ENCODE peak calls at places on chromosomes 5 and 9, in seven cellular contexts. W is fibroblast of villous mesenchyme; T is effector memory CD4-positive, alpha-beta T cell; M is adipocyte; S is mammary epithelial cell; Z is foreskin fibroblast; G is OCI-LY7. C is an unnamed sample.

GRCh38 chr9:128078504-128079434 is 10.7 kb downstream of the SLC25A25 start:
- DNase-seq in W (peak), T (no peak), M (peak), S (peak), Z (peak), G (no peak), C (peak)

GRCh38 chr5:219492-219891 is 1.4 kb downstream of the SDHA start:
- DNase-seq in W (peak), T (no peak), M (peak), S (peak), Z (peak), G (peak), C (no peak)

GRCh38 chr5:96584712-96585111 is 77.5 kb upstream of the CAST start:
- DNase-seq in W (no peak), T (no peak), M (no peak), S (no peak), Z (no peak), G (peak), C (no peak)

GRCh38 chr5:93571111-93571977 is 9.7 kb downstream of the NR2F1-AS1 start:
- DNase-seq in W (no peak), T (no peak), M (no peak), S (no peak), Z (no peak), G (no peak), C (no peak)

GRCh38 chr5:154618696-154619095 is 136.5 kb upstream of the LARP1 start:
- DNase-seq in W (peak), T (no peak), M (no peak), S (peak), Z (peak), G (no peak), C (no peak)

GRCh38 chr5:168600409-168600808 is 21.2 kb upstream of the PANK3 start:
- DNase-seq in W (peak), T (no peak), M (peak), S (no peak), Z (peak), G (no peak), C (no peak)

GRCh38 chr9:134677743-134678142 is 36.1 kb downstream of the COL5A1 start:
- DNase-seq in W (no peak), T (no peak), M (no peak), S (no peak), Z (no peak), G (no peak), C (no peak)

GRCh38 chr5:162067651-162068411 is at the start of gene GABRG2:
- DNase-seq in W (no peak), T (no peak), M (no peak), S (no peak), Z (no peak), G (no peak), C (no peak)

GRCh38 chr5:61362796-61363364 is 30.8 kb downstream of the ZSWIM6 start:
- DNase-seq in W (peak), T (no peak), M (no peak), S (no peak), Z (peak), G (no peak), C (peak)

GRCh38 chr5:2293906-2294305 is 411.2 kb upstream of the IRX4 start:
- DNase-seq in W (no peak), T (no peak), M (no peak), S (no peak), Z (no peak), G (no peak), C (no peak)

GRCh38 chr5:172585114-172585513 is 55.9 kb upstream of the NEURL1B start:
- DNase-seq in W (no peak), T (no peak), M (no peak), S (no peak), Z (no peak), G (no peak), C (no peak)

GRCh38 chr9:127360205-127360604 is 36.8 kb upstream of the SLC2A8 start:
- DNase-seq in W (no peak), T (no peak), M (no peak), S (no peak), Z (peak), G (no peak), C (peak)

GRCh38 chr9:93958121-93958874 is 3.1 kb upstream of the BARX1 start:
- DNase-seq in W (no peak), T (no peak), M (no peak), S (no peak), Z (no peak), G (no peak), C (no peak)

GRCh38 chr9:93007529-93008058 is 50.9 kb upstream of the SUSD3 start:
- DNase-seq in W (no peak), T (no peak), M (no peak), S (no peak), Z (no peak), G (no peak), C (no peak)

GRCh38 chr9:32954642-32955041 is 46.8 kb downstream of the APTX start:
- DNase-seq in W (peak), T (no peak), M (peak), S (no peak), Z (peak), G (no peak), C (peak)

GRCh38 chr5:138641547-138642298 is 66.5 kb upstream of the HSPA9 start:
- DNase-seq in W (peak), T (peak), M (peak), S (peak), Z (peak), G (peak), C (peak)

GRCh38 chr9:69027355-69028097 is 8.0 kb upstream of the FXN start:
- DNase-seq in W (peak), T (no peak), M (peak), S (peak), Z (peak), G (peak), C (peak)

GRCh38 chr9:82934949-82935348 is 128.0 kb downstream of the RASEF start:
- DNase-seq in W (peak), T (no peak), M (peak), S (peak), Z (peak), G (no peak), C (peak)

GRCh38 chr9:86796671-86797070 is 150.6 kb downstream of the GAS1 start:
- DNase-seq in W (no peak), T (no peak), M (no peak), S (no peak), Z (no peak), G (no peak), C (no peak)

GRCh38 chr9:18325337-18326011 is 148.5 kb upstream of the ADAMTSL1 start:
- DNase-seq in W (no peak), T (no peak), M (no peak), S (peak), Z (no peak), G (no peak), C (no peak)

GRCh38 chr5:113250341-113250953 is 184.3 kb downstream of the TSSK1B start:
- DNase-seq in W (peak), T (no peak), M (peak), S (no peak), Z (peak), G (no peak), C (peak)

GRCh38 chr5:157933005-157933404 is 74.1 kb upstream of the CLINT1 start:
- DNase-seq in W (no peak), T (no peak), M (no peak), S (no peak), Z (no peak), G (no peak), C (no peak)

GRCh38 chr9:84140535-84141101 is 160.0 kb downstream of the RMI1 start:
- DNase-seq in W (peak), T (no peak), M (peak), S (no peak), Z (peak), G (no peak), C (no peak)

GRCh38 chr9:136016882-136017812 is 56.0 kb upstream of the UBAC1 start:
- DNase-seq in W (no peak), T (no peak), M (no peak), S (no peak), Z (no peak), G (no peak), C (no peak)

GRCh38 chr5:115601709-115602584 is at the start of gene TICAM2:
- DNase-seq in W (peak), T (peak), M (peak), S (peak), Z (peak), G (peak), C (peak)

GRCh38 chr5:1792842-1793266 is 6.8 kb downstream of the MRPL36 start:
- DNase-seq in W (peak), T (peak), M (peak), S (peak), Z (peak), G (peak), C (peak)

DNA sequence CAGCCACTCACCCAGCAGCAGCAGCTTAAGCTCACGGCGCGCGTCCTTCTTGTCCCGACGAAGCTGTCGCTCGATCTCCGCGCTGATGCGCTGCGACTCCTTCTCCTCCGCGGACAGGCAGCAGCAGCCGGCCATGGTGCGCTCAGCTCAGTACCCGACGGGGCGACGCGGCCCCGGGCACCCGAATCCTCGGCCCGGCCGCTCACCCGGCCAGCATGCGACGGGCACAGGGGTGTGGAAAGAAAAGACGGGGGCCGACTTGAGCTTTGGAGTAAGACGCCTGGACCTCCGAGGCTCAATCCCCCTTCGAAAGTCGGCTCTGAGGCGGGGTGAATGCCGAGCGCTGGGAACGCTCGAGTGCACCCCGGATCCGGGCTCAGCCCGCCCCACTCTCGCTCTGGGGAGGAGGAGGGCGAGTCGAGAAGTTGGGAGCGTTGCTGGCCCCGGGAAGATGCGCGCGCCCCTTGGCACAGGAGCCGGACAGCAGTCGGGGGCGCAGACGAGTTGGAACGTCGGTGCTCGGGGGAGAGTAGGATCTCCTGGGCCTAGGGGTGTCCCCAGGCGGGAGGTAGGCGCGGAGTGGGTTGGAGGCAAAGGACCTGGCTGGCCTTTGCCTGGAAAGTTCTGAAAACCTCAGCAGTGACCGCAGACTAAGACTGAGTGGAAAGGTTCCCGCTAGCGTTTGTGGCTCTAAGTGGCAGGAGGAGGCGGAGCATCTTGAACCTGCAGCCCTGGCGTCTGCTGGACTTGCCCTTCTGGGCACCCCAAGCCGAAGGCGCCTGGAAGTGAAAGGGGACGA is at the start of gene GNA14:
- DNase-seq in W (no peak), T (no peak), M (peak), S (peak), Z (peak), G (no peak), C (peak)
- H3K4me3 ChIP-seq in W (peak), T (peak), M (peak), S (peak), Z (peak), G (no peak), C (peak)

GRCh38 chr9:95018099-95018927 is 291.8 kb downstream of the AOPEP start:
- DNase-seq in W (peak), T (no peak), M (peak), S (peak), Z (peak), G (no peak), C (peak)

GRCh38 chr9:95024097-95024671 is 293.3 kb downstream of the FANCC start:
- DNase-seq in W (peak), T (no peak), M (no peak), S (no peak), Z (no peak), G (no peak), C (no peak)

GRCh38 chr9:95017661-95018060 is 291.2 kb downstream of the AOPEP start:
- DNase-seq in W (peak), T (no peak), M (no peak), S (peak), Z (no peak), G (no peak), C (no peak)

GRCh38 chr9:95023217-95024003 is 294.1 kb downstream of the FANCC start:
- DNase-seq in W (peak), T (no peak), M (peak), S (peak), Z (peak), G (no peak), C (peak)

GRCh38 chr9:95021166-95021886 is 294.8 kb downstream of the AOPEP start:
- DNase-seq in W (no peak), T (no peak), M (no peak), S (peak), Z (no peak), G (no peak), C (no peak)
- H3K4me3 ChIP-seq in W (no peak), T (no peak), M (no peak), S (no peak), Z (no peak), G (no peak), C (no peak)

GRCh38 chr9:35079426-35080341 is at the start of gene FANCG:
- DNase-seq in W (peak), T (peak), M (peak), S (peak), Z (peak), G (peak), C (peak)

DNA sequence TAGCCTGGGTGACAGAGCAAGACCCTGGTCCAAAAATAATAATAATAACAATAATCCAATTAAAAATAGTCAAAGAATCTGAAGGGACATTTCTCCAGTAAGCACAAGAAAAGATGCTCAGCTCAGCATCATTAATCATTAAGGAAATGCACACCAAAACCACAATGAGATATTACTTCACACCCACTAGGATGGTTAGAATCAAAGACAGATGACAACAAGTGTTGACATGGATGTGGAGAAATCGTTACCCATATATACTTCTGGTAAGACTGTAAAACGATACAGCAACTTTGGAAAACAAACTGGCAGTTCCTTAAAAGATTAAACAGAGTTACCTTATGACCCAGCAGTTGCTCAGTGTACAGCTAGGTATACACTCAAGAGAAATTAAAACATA is 5.3 kb upstream of the FANCG start:
- DNase-seq in W (no peak), T (no peak), M (no peak), S (no peak), Z (peak), G (no peak), C (no peak)
- H3K4me3 ChIP-seq in W (no peak), T (no peak), M (no peak), S (no peak), Z (no peak), G (no peak), C (no peak)

GRCh38 chr5:147234098-147234824 is 565 bp upstream of the STK32A start:
- DNase-seq in W (no peak), T (no peak), M (no peak), S (no peak), Z (peak), G (no peak), C (no peak)
- H3K4me3 ChIP-seq in W (peak), T (no peak), M (peak), S (peak), Z (peak), G (no peak), C (peak)

DNA sequence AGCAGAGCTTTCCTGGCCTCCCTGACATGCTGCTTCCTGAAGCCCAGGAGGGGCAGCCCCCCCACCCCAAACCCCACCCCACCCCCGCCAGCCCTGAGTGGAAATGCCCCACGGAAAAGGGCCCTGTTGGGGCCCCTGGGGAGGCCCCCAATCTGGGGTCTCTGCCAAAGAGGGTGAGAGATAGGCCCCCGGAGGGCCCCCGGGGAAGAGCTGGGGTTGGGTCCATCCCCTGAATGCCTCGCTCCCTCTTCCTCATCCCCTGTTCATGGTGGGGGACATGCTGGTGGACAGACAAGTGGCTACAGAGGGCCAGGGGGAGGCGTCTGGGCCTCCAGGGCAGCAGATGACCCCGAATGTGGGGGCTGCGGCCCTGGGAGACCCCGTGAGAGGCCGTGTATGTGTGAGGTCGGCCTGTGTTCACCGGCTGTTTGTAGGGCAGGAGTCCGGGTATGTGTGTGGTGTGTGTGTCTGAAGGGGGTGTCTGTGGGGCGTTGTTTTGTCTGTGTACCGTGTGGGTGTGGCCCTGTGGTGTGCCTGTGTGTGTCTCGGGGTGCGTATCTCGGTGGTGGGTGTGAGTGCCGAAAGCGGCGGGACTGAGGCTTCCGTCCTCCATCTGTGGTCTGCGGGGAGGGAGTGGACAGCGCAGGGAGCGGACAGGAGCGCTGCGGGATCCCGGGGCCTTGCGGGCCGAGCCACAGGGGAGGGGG is 11.3 kb downstream of the C9orf50 start:
- DNase-seq in W (peak), T (peak), M (peak), S (no peak), Z (peak), G (peak), C (peak)
- H3K4me3 ChIP-seq in W (no peak), T (no peak), M (peak), S (no peak), Z (peak), G (no peak), C (peak)

C was measured in cardiac fibroblast.